ENCODE peak calls at places on chromosomes 4 and X, in six cellular contexts. One of them, this sample, is unnamed.

GRCh38 chr4:1600211-1600780 is 83.8 kb downstream of the FAM53A start:
- DNase-seq in posterior cingulate gyrus: peak; percentile 63
- DNase-seq in GM23248: no peak
- DNase-seq in HS-5: no peak
- DNase-seq in sciatic nerve: no peak
- DNase-seq in NCI-H460: no peak
- DNase-seq in this sample: no peak

GRCh38 chr4:163161536-163162205 is 5.0 kb downstream of the NAF1 start:
- DNase-seq in posterior cingulate gyrus: no peak
- DNase-seq in GM23248: peak; percentile 82
- DNase-seq in HS-5: peak; percentile 56
- DNase-seq in sciatic nerve: no peak
- DNase-seq in NCI-H460: no peak
- DNase-seq in this sample: no peak

GRCh38 chrX:106611323-106611681 is 476 bp upstream of the RADX start:
- DNase-seq in posterior cingulate gyrus: no peak
- DNase-seq in GM23248: peak; percentile 1
- DNase-seq in HS-5: no peak
- DNase-seq in sciatic nerve: no peak
- DNase-seq in NCI-H460: no peak
- DNase-seq in this sample: no peak

GRCh38 chr4:184448828-184449227 is 25.5 kb downstream of the IRF2 start:
- DNase-seq in posterior cingulate gyrus: no peak
- DNase-seq in GM23248: peak; percentile 83
- DNase-seq in HS-5: no peak
- DNase-seq in sciatic nerve: no peak
- DNase-seq in NCI-H460: no peak
- DNase-seq in this sample: no peak

GRCh38 chr4:168845897-168846296 is 164.2 kb downstream of the CBR4 start:
- DNase-seq in posterior cingulate gyrus: no peak
- DNase-seq in GM23248: no peak
- DNase-seq in HS-5: no peak
- DNase-seq in sciatic nerve: no peak
- DNase-seq in NCI-H460: no peak
- DNase-seq in this sample: peak; percentile 37

GRCh38 chr4:45971108-45971507 is 152.7 kb downstream of the GABRG1 start:
- DNase-seq in posterior cingulate gyrus: no peak
- DNase-seq in GM23248: no peak
- DNase-seq in HS-5: peak; percentile 9
- DNase-seq in sciatic nerve: no peak
- DNase-seq in NCI-H460: no peak
- DNase-seq in this sample: no peak

GRCh38 chr4:158670975-158671664 is 567 bp downstream of the C4orf46 start:
- DNase-seq in posterior cingulate gyrus: no peak
- DNase-seq in GM23248: peak; percentile 88
- DNase-seq in HS-5: peak; percentile 63
- DNase-seq in sciatic nerve: peak; percentile 75
- DNase-seq in NCI-H460: peak; percentile 25
- DNase-seq in this sample: peak; percentile 86

GRCh38 chrX:33416273-33416805 is 205.0 kb upstream of the DMD start:
- DNase-seq in posterior cingulate gyrus: no peak
- DNase-seq in GM23248: no peak
- DNase-seq in HS-5: no peak
- DNase-seq in sciatic nerve: no peak
- DNase-seq in NCI-H460: no peak
- DNase-seq in this sample: no peak

GRCh38 chr4:75048208-75048879 is 115.4 kb downstream of the PARM1 start:
- DNase-seq in posterior cingulate gyrus: no peak
- DNase-seq in GM23248: no peak
- DNase-seq in HS-5: no peak
- DNase-seq in sciatic nerve: no peak
- DNase-seq in NCI-H460: no peak
- DNase-seq in this sample: no peak

GRCh38 chr4:23337292-23337691 is 552.6 kb downstream of the PPARGC1A start:
- DNase-seq in posterior cingulate gyrus: no peak
- DNase-seq in GM23248: no peak
- DNase-seq in HS-5: no peak
- DNase-seq in sciatic nerve: no peak
- DNase-seq in NCI-H460: no peak
- DNase-seq in this sample: no peak

GRCh38 chrX:12973561-12974216 is 1.2 kb upstream of the TMSB4X start:
- DNase-seq in posterior cingulate gyrus: peak; percentile 72
- DNase-seq in GM23248: no peak
- DNase-seq in HS-5: no peak
- DNase-seq in sciatic nerve: peak; percentile 65
- DNase-seq in NCI-H460: no peak
- DNase-seq in this sample: peak; percentile 27